ENCODE peak calls at places on chromosomes 3 and 15, in four cellular contexts. Q is A549, J is trophoblast cell, I is Peyer's patch. E is an unnamed sample.

GRCh38 chr3:87167634-87168456 is 59.3 kb upstream of the CHMP2B start:
- DNase-seq in Q (peak), J (peak), I (no peak), E (peak)

GRCh38 chr15:26773485-26773877 is 615 bp upstream of the GABRB3 start:
- DNase-seq in Q (peak), J (no peak), I (no peak), E (no peak)

GRCh38 chr3:112604536-112604935 is 36.4 kb downstream of the CCDC80 start:
- DNase-seq in Q (no peak), J (no peak), I (no peak), E (no peak)

GRCh38 chr15:92715753-92716152 is 60.2 kb upstream of the FAM174B start:
- DNase-seq in Q (no peak), J (no peak), I (no peak), E (no peak)

GRCh38 chr3:12356175-12356574 is 67.3 kb downstream of the PPARG start:
- DNase-seq in Q (no peak), J (no peak), I (no peak), E (no peak)

GRCh38 chr3:6989608-6990291 is 128.8 kb downstream of the GRM7 start:
- DNase-seq in Q (no peak), J (no peak), I (no peak), E (no peak)

GRCh38 chr3:97658670-97659285 is 105.8 kb upstream of the ARL6 start:
- DNase-seq in Q (peak), J (peak), I (no peak), E (no peak)

GRCh38 chr15:92618121-92618520 is 37.5 kb downstream of the FAM174B start:
- DNase-seq in Q (no peak), J (peak), I (no peak), E (no peak)

GRCh38 chr3:183490653-183491052 is 62.2 kb upstream of the MCF2L2 start:
- DNase-seq in Q (no peak), J (no peak), I (no peak), E (peak)

GRCh38 chr3:183490211-183490601 is 61.8 kb upstream of the MCF2L2 start:
- DNase-seq in Q (no peak), J (no peak), I (no peak), E (no peak)

GRCh38 chr3:183491109-183491922 is 62.9 kb upstream of the MCF2L2 start:
- DNase-seq in Q (no peak), J (peak), I (no peak), E (peak)

GRCh38 chr3:183488343-183488742 is 59.9 kb upstream of the MCF2L2 start:
- DNase-seq in Q (no peak), J (no peak), I (no peak), E (no peak)

GRCh38 chr3:183489455-183490210 is 61.2 kb upstream of the MCF2L2 start:
- DNase-seq in Q (no peak), J (peak), I (no peak), E (no peak)
- H3K4me3 ChIP-seq in Q (no peak), J (no peak), I (no peak), E (no peak)

DNA sequence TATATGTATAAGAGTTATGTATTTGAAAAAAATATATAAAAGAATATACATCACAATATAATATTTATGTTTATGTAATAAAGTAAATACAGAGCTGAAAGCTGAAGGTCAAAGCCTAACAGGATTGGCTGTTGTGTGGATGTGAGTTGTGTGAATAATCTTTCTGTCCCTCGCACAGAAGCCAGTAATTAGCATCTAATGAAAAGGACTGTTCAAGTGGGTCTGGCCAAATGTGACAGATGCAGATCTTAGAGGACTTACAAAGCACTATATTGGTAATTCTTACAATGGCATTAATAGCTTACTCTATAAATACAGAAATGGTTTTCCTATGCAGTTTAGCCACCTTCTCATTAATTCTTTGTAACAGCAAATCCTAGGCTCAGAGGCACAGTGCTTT is 2.4 kb downstream of the MKRN3 start:
- DNase-seq in Q (no peak), J (no peak), I (no peak), E (no peak)
- H3K4me3 ChIP-seq in Q (no peak), J (no peak), I (no peak), E (no peak)

GRCh38 chr15:96408591-96409183 is 78.2 kb downstream of the NR2F2 start:
- DNase-seq in Q (no peak), J (no peak), I (no peak), E (no peak)
- H3K4me3 ChIP-seq in Q (no peak), J (no peak), I (no peak), E (no peak)

GRCh38 chr15:56923174-56923579 is 4.7 kb downstream of the TCF12 start:
- DNase-seq in Q (no peak), J (no peak), I (no peak), E (no peak)
- H3K4me3 ChIP-seq in Q (no peak), J (no peak), I (no peak), E (no peak)

E was measured in colonic mucosa.